ENCODE peak calls at places on chromosome 11, in six cellular contexts. S is GM12878, F is K562, W is HepG2, R is upper lobe of left lung, O is A549. P is an unnamed sample.
A peak's percentile ranks its signal among the peaks of the same experiment; 100 is the strongest.

GRCh38 chr11:60085909-60086308 is 2.6 kb upstream of the MS4A2 start:
- ATAC-seq in S (no peak), F (peak; percentile 82), W (no peak), R (no peak), O (no peak), P (no peak)

GRCh38 chr11:103395612-103396011 is 286.4 kb downstream of the DYNC2H1 start:
- ATAC-seq in S (no peak), F (no peak), W (no peak), R (no peak), O (peak; percentile 35), P (no peak)

GRCh38 chr11:35163707-35164496 is 24.9 kb downstream of the CD44 start:
- ATAC-seq in S (peak; percentile 56), F (no peak), W (no peak), R (no peak), O (no peak), P (no peak)

GRCh38 chr11:34145073-34145472 is 39.6 kb downstream of the NAT10 start:
- ATAC-seq in S (peak; percentile 76), F (no peak), W (no peak), R (no peak), O (no peak), P (no peak)

GRCh38 chr11:57260937-57261783 is 24.1 kb upstream of the APLNR start:
- ATAC-seq in S (peak; percentile 30), F (no peak), W (no peak), R (no peak), O (no peak), P (no peak)

GRCh38 chr11:76613901-76614300 is 56.6 kb downstream of the LRRC32 start:
- ATAC-seq in S (no peak), F (no peak), W (no peak), R (no peak), O (no peak), P (no peak)

GRCh38 chr11:12008790-12009616 is 577 bp upstream of the DKK3 start:
- ATAC-seq in S (no peak), F (peak; percentile 87), W (peak; percentile 52), R (peak; percentile 61), O (peak; percentile 98), P (peak; percentile 81)

GRCh38 chr11:829116-829945 is 1.6 kb downstream of the CRACR2B start:
- ATAC-seq in S (peak; percentile 8), F (no peak), W (no peak), R (peak; percentile 23), O (no peak), P (peak; percentile 1)

GRCh38 chr11:14539867-14540475 is 19.8 kb upstream of the PSMA1 start:
- ATAC-seq in S (peak; percentile 13), F (no peak), W (peak; percentile 62), R (no peak), O (peak; percentile 73), P (peak; percentile 26)

DNA sequence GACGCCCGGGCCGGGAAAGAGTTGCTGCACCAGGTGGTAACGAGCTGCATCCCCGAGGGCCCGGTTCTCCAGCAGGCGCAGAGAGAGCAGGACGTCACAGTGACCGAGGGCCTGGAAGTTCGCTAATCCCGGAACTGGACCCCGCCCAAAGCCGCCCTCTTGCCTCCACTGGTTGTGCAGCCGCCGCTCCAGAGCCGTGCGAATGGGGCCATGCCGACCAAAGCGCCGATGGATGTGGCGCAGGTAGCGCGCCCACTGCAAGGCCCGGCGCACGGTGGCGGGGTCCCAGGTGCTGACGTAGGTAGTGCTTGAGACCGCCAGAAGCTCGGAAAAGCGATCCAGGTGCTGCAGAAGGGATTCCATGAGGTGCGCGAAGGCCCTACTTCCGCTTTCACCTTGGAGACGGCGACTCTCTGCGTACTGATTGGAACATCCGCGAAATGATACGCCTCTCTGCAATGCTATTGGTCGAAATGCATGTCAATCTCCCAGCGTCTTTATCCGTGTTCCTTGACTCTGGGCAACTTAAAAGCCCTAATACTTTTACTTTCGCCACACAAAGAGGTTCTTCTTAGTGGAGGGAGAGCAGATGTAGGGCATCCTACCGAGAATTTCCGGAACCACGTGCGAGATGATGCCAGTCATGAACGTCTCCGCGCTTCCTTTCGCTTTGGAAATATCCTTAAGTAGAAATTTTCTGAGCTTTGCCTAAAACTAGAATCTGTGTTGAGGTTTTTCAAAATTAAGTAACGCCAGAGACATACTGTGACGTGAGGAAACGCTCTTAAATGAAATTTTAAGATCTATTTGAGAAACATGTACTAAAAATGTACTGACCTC is at the start of gene FANCF:
- ATAC-seq in S (peak; percentile 95), F (peak; percentile 96), W (peak; percentile 95), R (peak; percentile 99), O (peak; percentile 98), P (peak; percentile 98)
- H3K27ac ChIP-seq in S (peak within 1 kb of the TSS; percentile 90), F (peak within 1 kb of the TSS; percentile 83), W (peak within 1 kb of the TSS; percentile 89), R (peak within 1 kb of the TSS; percentile 87), O (peak within 1 kb of the TSS; percentile 91), P (peak within 1 kb of the TSS; percentile 93)

DNA sequence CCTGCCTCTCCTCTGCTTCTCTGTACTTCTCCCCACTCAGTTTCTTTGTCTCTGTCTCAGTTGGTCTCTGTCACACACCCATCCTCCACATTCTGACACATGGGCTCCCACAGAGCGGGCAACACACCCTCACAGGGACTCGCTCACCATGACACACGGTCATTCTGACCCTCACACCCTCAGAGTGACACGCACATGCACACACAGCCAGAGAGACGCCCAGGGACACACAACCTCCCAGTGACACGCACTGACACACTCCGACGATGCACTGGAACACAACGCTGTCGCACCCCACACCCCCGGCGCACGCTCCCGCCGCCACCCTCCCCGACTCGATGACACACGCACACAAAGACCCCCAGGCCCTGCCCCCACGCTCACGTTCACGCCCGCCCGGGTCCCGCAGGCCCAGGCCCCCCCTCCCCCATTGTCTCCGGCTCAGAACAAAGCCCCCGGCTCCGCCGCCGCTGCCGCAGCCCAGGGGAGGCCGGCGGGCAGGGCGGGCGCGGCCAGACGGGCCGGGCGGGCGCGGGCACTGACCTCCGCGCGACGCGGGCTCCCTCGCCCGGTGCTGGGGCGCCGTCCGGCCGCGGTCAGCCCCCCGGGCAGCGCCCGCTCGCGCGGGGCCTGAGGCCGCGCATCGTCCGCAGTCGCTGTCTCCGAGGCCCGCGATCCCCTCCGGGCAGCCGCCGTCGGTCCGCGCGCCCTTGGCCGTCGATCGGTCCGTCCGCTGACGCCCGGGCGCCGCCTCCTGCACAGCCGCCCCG is 404 bp downstream of the DCHS1 start:
- ATAC-seq in S (no peak), F (no peak), W (peak; percentile 73), R (peak; percentile 38), O (no peak), P (peak; percentile 61)
- TF ChIP-seq EP300 in S (no peak), F (no peak), W (no peak), R (no peak), O (no peak), P (no peak)

GRCh38 chr11:67372993-67373915 is at the start of gene CLCF1:
- ATAC-seq in S (peak; percentile 54), F (peak; percentile 75), W (peak; percentile 39), R (peak; percentile 74), O (peak; percentile 41), P (peak; percentile 64)
- TF ChIP-seq POLR2A in S (no peak), F (peak; percentile 65), W (no peak), R (no peak), O (peak; percentile 5), P (peak; percentile 17)

GRCh38 chr11:122732342-122733300 is 77.1 kb downstream of the UBASH3B start:
- ATAC-seq in S (no peak), F (no peak), W (no peak), R (no peak), O (peak; percentile 32), P (no peak)

GRCh38 chr11:122735031-122735430 is 79.5 kb downstream of the UBASH3B start:
- ATAC-seq in S (no peak), F (no peak), W (no peak), R (no peak), O (no peak), P (no peak)

GRCh38 chr11:122729139-122729538 is 73.6 kb downstream of the UBASH3B start:
- ATAC-seq in S (no peak), F (no peak), W (no peak), R (no peak), O (no peak), P (no peak)

GRCh38 chr11:122731500-122731913 is 76.0 kb downstream of the UBASH3B start:
- ATAC-seq in S (no peak), F (no peak), W (peak; percentile 63), R (no peak), O (peak; percentile 93), P (no peak)

GRCh38 chr11:122733301-122733686 is 77.8 kb downstream of the UBASH3B start:
- ATAC-seq in S (no peak), F (no peak), W (no peak), R (no peak), O (no peak), P (no peak)
- H3K27ac ChIP-seq in S (no peak overlapping the region), F (no peak overlapping the region), W (no peak overlapping the region), R (peak overlapping the region; percentile 28), O (peak overlapping the region; percentile 76), P (no peak overlapping the region)

GRCh38 chr11:111912535-111912934 is at the start of gene HSPB2:
- ATAC-seq in S (no peak), F (no peak), W (no peak), R (no peak), O (no peak), P (no peak)

GRCh38 chr11:111913031-111913861 is 712 bp downstream of the HSPB2 start:
- ATAC-seq in S (no peak), F (no peak), W (peak; percentile 31), R (no peak), O (no peak), P (no peak)

GRCh38 chr11:111910637-111911562 is 670 bp downstream of the CRYAB start:
- ATAC-seq in S (no peak), F (peak; percentile 89), W (no peak), R (no peak), O (no peak), P (no peak)

GRCh38 chr11:111913997-111914396 is 1.5 kb downstream of the HSPB2 start:
- ATAC-seq in S (no peak), F (no peak), W (no peak), R (no peak), O (no peak), P (peak; percentile 24)

DNA sequence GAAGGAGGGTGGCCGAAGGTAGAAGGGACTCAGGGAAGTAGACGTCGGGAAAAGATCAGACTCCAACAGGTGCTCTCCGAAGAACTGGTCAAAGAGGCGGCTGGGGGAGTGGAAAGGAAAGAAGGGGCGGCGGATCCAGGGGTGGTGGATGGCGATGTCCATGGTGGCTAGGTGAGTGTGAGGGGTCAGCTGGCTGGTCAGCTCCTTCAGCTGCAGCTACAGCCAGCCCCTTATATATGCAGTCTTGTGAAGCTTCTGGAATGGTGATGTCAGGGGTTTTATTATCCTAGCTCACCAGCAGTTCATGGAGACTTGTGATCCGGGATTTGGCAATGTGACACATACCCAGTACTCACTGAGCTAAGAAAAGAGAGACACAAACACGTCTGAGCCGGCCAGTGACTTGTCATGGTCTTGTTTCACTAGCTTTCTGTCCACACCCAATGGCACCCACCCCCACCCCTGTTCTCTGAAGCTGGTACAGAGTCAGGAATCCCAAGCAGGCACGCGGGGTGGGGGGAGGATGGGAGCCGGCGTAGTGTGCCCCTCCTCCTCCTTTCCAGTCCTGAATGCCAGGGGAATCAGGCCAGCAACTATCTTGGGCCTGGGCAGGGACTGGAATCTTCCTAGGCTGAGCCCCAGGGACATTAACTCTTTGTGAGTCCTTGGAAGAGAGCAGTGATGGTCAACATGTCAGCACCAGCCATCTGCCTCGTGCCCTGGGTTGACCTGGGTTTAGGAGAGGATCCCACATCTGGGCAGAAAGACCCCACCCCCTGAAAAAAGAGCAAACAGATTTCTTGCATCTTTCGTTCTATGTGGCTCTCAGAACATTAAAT is at the start of gene CRYAB:
- ATAC-seq in S (no peak), F (peak; percentile 48), W (peak; percentile 46), R (peak; percentile 84), O (peak; percentile 78), P (peak; percentile 92)
- TF ChIP-seq EP300 in S (no peak), F (no peak), W (no peak), R (no peak), O (no peak), P (no peak)

GRCh38 chr11:13126430-13126829 is 117.3 kb downstream of the RASSF10 start:
- ATAC-seq in S (peak; percentile 39), F (no peak), W (no peak), R (peak; percentile 30), O (peak; percentile 97), P (no peak)
- TF ChIP-seq POLR2A in S (no peak), F (no peak), W (no peak), R (no peak), O (no peak), P (no peak)

P was measured in gastroesophageal sphincter.